ENCODE peak calls at places on chromosomes 2 and 18, in seven cellular contexts. A, K, F, V, M, Q and P are unnamed samples.

GRCh38 chr2:14633031-14633430 is 514 bp downstream of the LRATD1 start:
- DNase-seq in F (no peak), A (no peak), M (no peak), K (no peak), V (no peak), Q (peak; percentile 57), P (no peak)

GRCh38 chr2:49288902-49289680 is 134.8 kb upstream of the FSHR start:
- DNase-seq in K (no peak), V (no peak), Q (no peak), M (no peak), F (no peak), A (no peak), P (no peak)

GRCh38 chr2:66488946-66489345 is 54.0 kb downstream of the MEIS1 start:
- DNase-seq in M (no peak), A (no peak), K (no peak), V (no peak), Q (no peak), F (no peak), P (no peak)

GRCh38 chr2:101330253-101330921 is 21.9 kb upstream of the RNF149 start:
- DNase-seq in Q (no peak), K (no peak), A (no peak), V (no peak), M (no peak), F (peak; percentile 92), P (no peak)

GRCh38 chr2:62672601-62673000 is 32.9 kb upstream of the EHBP1 start:
- DNase-seq in A (no peak), K (no peak), Q (peak; percentile 54), F (peak; percentile 83), V (no peak), M (no peak), P (peak; percentile 69)

GRCh38 chr2:37523861-37524362 is 147.5 kb downstream of the CDC42EP3 start:
- DNase-seq in A (no peak), M (no peak), K (no peak), F (no peak), V (no peak), Q (no peak), P (no peak)

GRCh38 chr2:65357095-65357958 is 75.1 kb downstream of the SPRED2 start:
- DNase-seq in V (no peak), M (no peak), K (no peak), A (no peak), Q (no peak), F (no peak), P (no peak)

GRCh38 chr2:1728821-1729220 is 15.5 kb downstream of the PXDN start:
- DNase-seq in K (no peak), A (peak; percentile 87), F (no peak), M (no peak), Q (peak; percentile 68), V (no peak), P (no peak)

GRCh38 chr18:13163167-13163927 is 55.2 kb upstream of the LDLRAD4 start:
- DNase-seq in M (peak; percentile 4), A (no peak), Q (no peak), F (no peak), V (no peak), K (no peak), P (no peak)

GRCh38 chr2:22281033-22281432 is 1103.9 kb upstream of the KLHL29 start:
- DNase-seq in Q (no peak), M (no peak), F (no peak), V (no peak), A (peak; percentile 31), K (no peak), P (no peak)

GRCh38 chr2:207046642-207047213 is 107.4 kb downstream of the CPO start:
- DNase-seq in A (no peak), Q (no peak), K (no peak), M (no peak), F (no peak), V (no peak), P (no peak)

GRCh38 chr2:160736629-160737028 is 243.0 kb upstream of the RBMS1 start:
- DNase-seq in K (no peak), Q (no peak), A (no peak), V (no peak), M (no peak), F (no peak), P (no peak)

GRCh38 chr2:177783091-177783490 is 289.5 kb downstream of the PDE11A start:
- DNase-seq in K (no peak), Q (no peak), M (no peak), F (no peak), A (no peak), V (no peak), P (no peak)

GRCh38 chr18:47397671-47398319 is 146.3 kb upstream of the SKOR2 start:
- DNase-seq in F (peak; percentile 10), V (peak; percentile 8), A (peak; percentile 25), Q (peak; percentile 84), K (no peak), M (peak; percentile 49), P (no peak)

GRCh38 chr2:219308142-219309093 is 783 bp downstream of the PTPRN start:
- DNase-seq in Q (peak; percentile 97), K (no peak), M (peak; percentile 80), V (peak; percentile 29), F (peak; percentile 41), A (peak; percentile 84), P (peak; percentile 85)

GRCh38 chr2:76930076-76930734 is 592.0 kb downstream of the LRRTM4 start:
- DNase-seq in V (no peak), Q (no peak), F (no peak), A (no peak), M (no peak), K (no peak), P (no peak)

GRCh38 chr2:12636837-12637581 is 79.7 kb upstream of the TRIB2 start:
- DNase-seq in A (peak; percentile 65), F (no peak), M (no peak), Q (no peak), V (no peak), K (no peak), P (no peak)

DNA sequence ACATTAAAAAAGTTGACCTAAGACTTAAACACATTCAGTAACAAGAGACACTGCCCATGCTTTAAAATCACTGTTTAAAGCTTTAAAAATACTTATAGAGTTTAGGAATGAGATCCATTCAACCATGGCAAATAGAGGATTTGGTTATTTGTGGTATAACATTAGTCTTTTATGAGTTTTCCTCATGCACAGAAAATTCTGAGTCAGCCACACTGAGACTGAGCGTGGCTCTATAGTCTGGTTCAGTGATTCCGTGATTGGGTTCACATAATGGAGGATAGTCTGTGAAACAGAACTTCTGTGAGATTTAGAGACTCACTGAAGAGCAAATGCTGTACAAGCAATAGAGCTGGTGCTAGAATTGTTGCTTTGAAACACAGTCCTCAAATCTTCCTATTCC is 1502.4 kb upstream of the PIK3C3 start:
- DNase-seq in A (no peak), Q (no peak), M (no peak), K (no peak), F (no peak), V (no peak), P (no peak)
- TF ChIP-seq JUND in A (no peak), Q (no peak), M (no peak), K (no peak), F (no peak), V (no peak), P (no peak)

GRCh38 chr2:98914713-98915580 is 21.1 kb downstream of the CRACDL start:
- DNase-seq in A (no peak), V (no peak), F (no peak), Q (no peak), K (no peak), M (no peak), P (no peak)
- TF ChIP-seq JUND in A (no peak), V (no peak), F (no peak), Q (no peak), K (no peak), M (no peak), P (no peak)

DNA sequence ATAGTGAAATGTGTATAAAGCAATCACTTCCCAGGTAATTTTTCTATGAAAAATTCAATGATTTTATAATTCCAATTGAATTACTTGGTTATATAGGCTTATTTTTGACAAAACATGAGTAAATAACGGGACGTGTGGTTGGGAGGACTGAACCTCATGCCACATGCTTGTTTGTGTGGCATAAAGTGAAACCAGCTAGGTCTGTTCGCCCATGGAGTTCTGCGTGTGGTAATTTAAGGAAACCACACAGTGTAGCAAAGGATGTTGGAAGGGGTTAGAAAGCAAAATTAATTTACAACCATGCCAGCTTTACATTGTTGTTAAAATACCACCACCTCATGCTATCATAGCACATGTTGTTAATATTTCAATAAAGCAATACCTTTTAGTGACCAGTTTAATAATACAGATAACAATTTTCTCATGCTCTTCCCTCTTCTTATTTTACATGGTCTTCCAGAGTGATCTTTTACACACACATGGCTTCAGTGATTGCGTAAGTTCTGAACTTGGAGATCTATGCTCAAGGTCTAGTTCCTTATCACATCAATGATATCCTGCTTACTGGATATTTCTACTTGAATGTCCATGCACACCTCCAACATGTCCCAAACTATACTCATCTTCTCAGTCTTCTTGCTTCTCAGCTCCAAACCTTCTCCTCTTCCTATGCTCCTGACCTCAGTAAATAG is 156.4 kb upstream of the ITGA4 start:
- DNase-seq in A (no peak), F (no peak), K (no peak), Q (no peak), V (no peak), M (no peak), P (no peak)
- TF ChIP-seq JUND in A (no peak), F (no peak), K (no peak), Q (no peak), V (no peak), M (no peak), P (no peak)

GRCh38 chr2:17899871-17900270 is 21.4 kb downstream of the KCNS3 start:
- DNase-seq in F (no peak), M (no peak), K (no peak), Q (no peak), V (no peak), A (no peak), P (no peak)
- TF ChIP-seq JUND in F (no peak), M (no peak), K (no peak), Q (no peak), V (no peak), A (no peak), P (no peak)

GRCh38 chr18:43661570-43661969 is 384.3 kb upstream of the SYT4 start:
- DNase-seq in K (peak; percentile 4), M (no peak), Q (peak; percentile 49), V (no peak), A (peak; percentile 4), F (peak; percentile 1), P (peak; percentile 80)
- TF ChIP-seq JUND in K (no peak), M (no peak), Q (no peak), V (no peak), A (no peak), F (no peak), P (no peak)

DNA sequence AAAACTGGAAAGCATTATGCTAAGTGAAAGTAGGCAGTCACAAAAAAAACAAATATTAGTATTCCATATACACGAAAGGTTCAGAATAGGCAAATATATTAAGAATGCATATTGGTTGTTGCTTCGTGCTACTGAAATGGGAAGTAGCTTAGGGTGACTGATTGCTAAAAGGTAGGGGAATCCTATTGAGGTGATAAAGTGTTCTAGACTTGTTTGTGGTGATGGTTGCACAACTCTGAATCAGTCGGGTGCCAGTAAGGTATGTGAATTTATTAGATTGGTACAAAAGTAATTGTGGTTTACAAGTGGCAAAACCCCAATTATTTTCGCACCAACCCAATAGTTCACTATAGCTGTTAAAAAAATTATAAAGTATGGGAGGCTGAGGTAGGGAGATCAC is 20.7 kb downstream of the USP34 start:
- DNase-seq in A (no peak), F (no peak), K (no peak), V (no peak), Q (no peak), M (no peak), P (no peak)
- TF ChIP-seq JUND in A (no peak), F (no peak), K (no peak), V (no peak), Q (no peak), M (no peak), P (no peak)

GRCh38 chr18:45588831-45589558 is 26.3 kb upstream of the SLC14A2 start:
- DNase-seq in K (no peak), A (peak; percentile 56), F (no peak), V (no peak), M (no peak), Q (no peak), P (no peak)
- TF ChIP-seq JUND in K (no peak), A (no peak), F (no peak), V (no peak), M (no peak), Q (no peak), P (no peak)